ENCODE peak calls at places on chromosomes 13 and 19, in six cellular contexts. One of them, this sample, is unnamed.

GRCh38 chr13:62767473-62767872 is 1351.8 kb upstream of the PCDH20 start:
- DNase-seq in psoas muscle: no peak
- DNase-seq in thyroid gland: no peak
- DNase-seq in glutamatergic neuron: peak; percentile 14
- DNase-seq in A549: no peak
- DNase-seq in epithelial cell of proximal tubule: no peak
- DNase-seq in this sample: no peak

GRCh38 chr13:40968416-40969000 is 50.6 kb downstream of the ELF1 start:
- DNase-seq in psoas muscle: no peak
- DNase-seq in thyroid gland: peak; percentile 50
- DNase-seq in glutamatergic neuron: no peak
- DNase-seq in A549: no peak
- DNase-seq in epithelial cell of proximal tubule: no peak
- DNase-seq in this sample: no peak

GRCh38 chr13:101785858-101786257 is 333.4 kb downstream of the ITGBL1 start:
- DNase-seq in psoas muscle: no peak
- DNase-seq in thyroid gland: no peak
- DNase-seq in glutamatergic neuron: peak; percentile 54
- DNase-seq in A549: peak; percentile 45
- DNase-seq in epithelial cell of proximal tubule: no peak
- DNase-seq in this sample: peak; percentile 13

GRCh38 chr13:24746618-24747247 is 17.2 kb upstream of the RNF17 start:
- DNase-seq in psoas muscle: no peak
- DNase-seq in thyroid gland: no peak
- DNase-seq in glutamatergic neuron: peak; percentile 81
- DNase-seq in A549: peak; percentile 28
- DNase-seq in epithelial cell of proximal tubule: no peak
- DNase-seq in this sample: peak; percentile 12

GRCh38 chr19:45638930-45639729 is at the start of gene EML2:
- DNase-seq in psoas muscle: peak; percentile 60
- DNase-seq in thyroid gland: peak; percentile 57
- DNase-seq in glutamatergic neuron: peak; percentile 60
- DNase-seq in A549: peak; percentile 49
- DNase-seq in epithelial cell of proximal tubule: no peak
- DNase-seq in this sample: peak; percentile 32

GRCh38 chr13:49791214-49791752 is 1.2 kb downstream of the KPNA3 start:
- DNase-seq in psoas muscle: no peak
- DNase-seq in thyroid gland: peak; percentile 19
- DNase-seq in glutamatergic neuron: no peak
- DNase-seq in A549: peak; percentile 44
- DNase-seq in epithelial cell of proximal tubule: peak; percentile 12
- DNase-seq in this sample: peak; percentile 62

GRCh38 chr19:29400917-29401711 is 124.7 kb upstream of the VSTM2B start:
- DNase-seq in psoas muscle: no peak
- DNase-seq in thyroid gland: no peak
- DNase-seq in glutamatergic neuron: no peak
- DNase-seq in A549: no peak
- DNase-seq in epithelial cell of proximal tubule: no peak
- DNase-seq in this sample: no peak

GRCh38 chr13:99336750-99337149 is 29.6 kb upstream of the GPR183 start:
- DNase-seq in psoas muscle: no peak
- DNase-seq in thyroid gland: no peak
- DNase-seq in glutamatergic neuron: no peak
- DNase-seq in A549: no peak
- DNase-seq in epithelial cell of proximal tubule: no peak
- DNase-seq in this sample: no peak

GRCh38 chr13:42283574-42283973 is 11.6 kb downstream of the AKAP11 start:
- DNase-seq in psoas muscle: no peak
- DNase-seq in thyroid gland: no peak
- DNase-seq in glutamatergic neuron: no peak
- DNase-seq in A549: no peak
- DNase-seq in epithelial cell of proximal tubule: no peak
- DNase-seq in this sample: no peak

GRCh38 chr19:46717716-46718143 is 816 bp upstream of the PRKD2 start:
- DNase-seq in psoas muscle: no peak
- DNase-seq in thyroid gland: no peak
- DNase-seq in glutamatergic neuron: no peak
- DNase-seq in A549: no peak
- DNase-seq in epithelial cell of proximal tubule: no peak
- DNase-seq in this sample: no peak

GRCh38 chr19:49567722-49568454 is 12.5 kb downstream of the NOSIP start:
- DNase-seq in psoas muscle: no peak
- DNase-seq in thyroid gland: no peak
- DNase-seq in glutamatergic neuron: no peak
- DNase-seq in A549: no peak
- DNase-seq in epithelial cell of proximal tubule: no peak
- DNase-seq in this sample: no peak

GRCh38 chr19:1844536-1845515 is 3.5 kb downstream of the REXO1 start:
- DNase-seq in psoas muscle: no peak
- DNase-seq in thyroid gland: no peak
- DNase-seq in glutamatergic neuron: no peak
- DNase-seq in A549: no peak
- DNase-seq in epithelial cell of proximal tubule: no peak
- DNase-seq in this sample: no peak

GRCh38 chr19:54168174-54168917 is 4.6 kb downstream of the TMC4 start:
- DNase-seq in psoas muscle: peak; percentile 96
- DNase-seq in thyroid gland: peak; percentile 91
- DNase-seq in glutamatergic neuron: peak; percentile 99
- DNase-seq in A549: peak; percentile 92
- DNase-seq in epithelial cell of proximal tubule: no peak
- DNase-seq in this sample: peak; percentile 79

GRCh38 chr19:47765522-47766358 is 12.8 kb upstream of the SELENOW start:
- DNase-seq in psoas muscle: peak; percentile 89
- DNase-seq in thyroid gland: peak; percentile 63
- DNase-seq in glutamatergic neuron: peak; percentile 88
- DNase-seq in A549: peak; percentile 74
- DNase-seq in epithelial cell of proximal tubule: no peak
- DNase-seq in this sample: peak; percentile 59

GRCh38 chr13:112603641-112604220 is 15.8 kb upstream of the TUBGCP3 start:
- DNase-seq in psoas muscle: no peak
- DNase-seq in thyroid gland: no peak
- DNase-seq in glutamatergic neuron: no peak
- DNase-seq in A549: no peak
- DNase-seq in epithelial cell of proximal tubule: no peak
- DNase-seq in this sample: no peak

GRCh38 chr13:98651716-98652115 is 74.8 kb upstream of the STK24 start:
- DNase-seq in psoas muscle: no peak
- DNase-seq in thyroid gland: no peak
- DNase-seq in glutamatergic neuron: no peak
- DNase-seq in A549: no peak
- DNase-seq in epithelial cell of proximal tubule: no peak
- DNase-seq in this sample: no peak

GRCh38 chr13:76286178-76286577 is 600.0 kb downstream of the KCTD12 start:
- DNase-seq in psoas muscle: no peak
- DNase-seq in thyroid gland: no peak
- DNase-seq in glutamatergic neuron: no peak
- DNase-seq in A549: no peak
- DNase-seq in epithelial cell of proximal tubule: no peak
- DNase-seq in this sample: no peak

GRCh38 chr13:40121711-40122110 is 466.2 kb downstream of the COG6 start:
- DNase-seq in psoas muscle: no peak
- DNase-seq in thyroid gland: no peak
- DNase-seq in glutamatergic neuron: no peak
- DNase-seq in A549: no peak
- DNase-seq in epithelial cell of proximal tubule: no peak
- DNase-seq in this sample: no peak

GRCh38 chr19:17471410-17472125 is 1.2 kb downstream of the SLC27A1 start:
- DNase-seq in psoas muscle: no peak
- DNase-seq in thyroid gland: no peak
- DNase-seq in glutamatergic neuron: no peak
- DNase-seq in A549: no peak
- DNase-seq in epithelial cell of proximal tubule: no peak
- DNase-seq in this sample: no peak

GRCh38 chr19:54338521-54338920 is 441 bp downstream of the LILRA4 start:
- DNase-seq in psoas muscle: no peak
- DNase-seq in thyroid gland: no peak
- DNase-seq in glutamatergic neuron: no peak
- DNase-seq in A549: no peak
- DNase-seq in epithelial cell of proximal tubule: no peak
- DNase-seq in this sample: no peak

GRCh38 chr13:44197791-44198770 is 175.5 kb upstream of the SERP2 start:
- DNase-seq in psoas muscle: no peak
- DNase-seq in thyroid gland: no peak
- DNase-seq in glutamatergic neuron: no peak
- DNase-seq in A549: no peak
- DNase-seq in epithelial cell of proximal tubule: no peak
- DNase-seq in this sample: no peak

GRCh38 chr19:38298841-38299680 is 5.0 kb upstream of the C19orf33 start:
- DNase-seq in psoas muscle: no peak
- DNase-seq in thyroid gland: no peak
- DNase-seq in glutamatergic neuron: no peak
- DNase-seq in A549: no peak
- DNase-seq in epithelial cell of proximal tubule: peak; percentile 81
- DNase-seq in this sample: no peak